ENCODE peak calls at places on chromosomes 2 and 18, in six cellular contexts. J is IMR-90, G is mesenchymal stem cell, N is neuronal stem cell, H is trophoblast cell, I is H1. S is an unnamed sample.

GRCh38 chr2:112162956-112163355 is 24.8 kb downstream of the FBLN7 start:
- DNase-seq in H (no peak), J (no peak), G (no peak), I (no peak), N (no peak), S (peak)

GRCh38 chr2:45729753-45730512 is 78.5 kb downstream of the PRKCE start:
- DNase-seq in I (no peak), N (no peak), H (peak), J (no peak), G (no peak), S (no peak)

GRCh38 chr18:24922491-24922890 is 429.5 kb downstream of the ZNF521 start:
- DNase-seq in N (no peak), I (no peak), G (no peak), J (no peak), H (no peak), S (no peak)

GRCh38 chr2:12890481-12890980 is 173.8 kb downstream of the TRIB2 start:
- DNase-seq in J (no peak), N (no peak), H (no peak), I (no peak), G (no peak), S (no peak)

GRCh38 chr2:156903335-156903734 is 354.2 kb upstream of the GALNT5 start:
- DNase-seq in I (no peak), H (no peak), J (peak), G (no peak), N (no peak), S (no peak)

GRCh38 chr2:38528008-38528442 is 74.7 kb downstream of the HNRNPLL start:
- DNase-seq in H (peak), I (peak), N (no peak), G (peak), J (peak), S (peak)

GRCh38 chr18:41751161-41751560 is 203.9 kb upstream of the PIK3C3 start:
- DNase-seq in J (no peak), G (no peak), H (no peak), N (no peak), I (no peak), S (no peak)

GRCh38 chr2:37843554-37843953 is 81.5 kb upstream of the RMDN2 start:
- DNase-seq in I (no peak), N (no peak), G (peak), H (no peak), J (peak), S (no peak)

GRCh38 chr18:23453657-23454011 is 547 bp downstream of the RIOK3 start:
- DNase-seq in N (no peak), G (peak), I (no peak), H (no peak), J (peak), S (no peak)

GRCh38 chr18:48459016-48459415 is 49.8 kb upstream of the ZBTB7C start:
- DNase-seq in G (no peak), I (no peak), H (no peak), N (no peak), J (no peak), S (no peak)

GRCh38 chr18:75183524-75183923 is 25.4 kb downstream of the PTGR3 start:
- DNase-seq in H (peak), G (no peak), N (no peak), J (peak), I (no peak), S (no peak)

GRCh38 chr2:239326831-239327535 is 73.8 kb downstream of the HDAC4 start:
- DNase-seq in J (peak), I (peak), N (no peak), G (peak), H (no peak), S (peak)

GRCh38 chr18:27118964-27119363 is 66.1 kb downstream of the CHST9 start:
- DNase-seq in H (no peak), J (no peak), G (no peak), I (no peak), N (no peak), S (no peak)

GRCh38 chr2:177212106-177212894 is at the start of gene HNRNPA3:
- DNase-seq in N (peak), J (peak), I (peak), H (peak), G (peak), S (peak)
- H3K23ac ChIP-seq in N (peak), J (peak), I (no peak), H (no peak), G (no peak), S (no peak)

DNA sequence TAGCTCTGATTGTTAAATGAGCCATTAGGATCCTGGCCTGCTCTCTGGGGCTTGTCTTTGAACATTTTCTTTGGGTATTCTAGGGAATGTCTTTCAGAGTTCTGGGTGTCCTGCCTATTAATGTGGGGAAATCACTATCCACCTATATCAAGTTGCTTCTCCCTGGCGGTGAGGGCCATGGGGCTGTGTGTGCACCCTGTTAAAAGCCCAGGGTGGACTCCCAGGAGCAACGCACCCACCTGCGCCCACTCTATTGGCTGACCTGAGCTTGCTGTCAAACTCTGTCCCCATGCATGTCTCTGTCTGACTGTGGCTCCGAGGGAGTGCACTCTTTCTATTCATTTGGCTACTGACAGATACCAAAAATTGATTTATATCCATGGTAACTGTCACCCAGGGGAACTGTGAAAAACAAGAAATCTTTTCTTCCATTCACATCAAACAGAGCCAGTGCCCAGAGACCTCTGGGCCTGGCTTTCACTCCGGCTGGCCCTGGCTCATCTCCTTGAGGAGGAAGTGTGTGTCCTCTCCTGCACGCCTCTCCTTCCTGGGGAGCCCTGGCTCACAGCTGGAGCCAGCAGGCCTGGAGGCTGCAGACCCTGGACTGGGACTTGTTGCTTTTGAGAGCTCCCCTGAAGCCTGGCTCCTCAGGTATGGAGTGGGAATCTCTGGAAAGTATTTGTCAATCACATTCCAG is 10.5 kb upstream of the TOGARAM2 start:
- DNase-seq in H (no peak), N (no peak), I (no peak), G (no peak), J (no peak), S (no peak)
- H4K91ac ChIP-seq in H (no peak), N (no peak), I (no peak), G (no peak), J (no peak), S (no peak)

DNA sequence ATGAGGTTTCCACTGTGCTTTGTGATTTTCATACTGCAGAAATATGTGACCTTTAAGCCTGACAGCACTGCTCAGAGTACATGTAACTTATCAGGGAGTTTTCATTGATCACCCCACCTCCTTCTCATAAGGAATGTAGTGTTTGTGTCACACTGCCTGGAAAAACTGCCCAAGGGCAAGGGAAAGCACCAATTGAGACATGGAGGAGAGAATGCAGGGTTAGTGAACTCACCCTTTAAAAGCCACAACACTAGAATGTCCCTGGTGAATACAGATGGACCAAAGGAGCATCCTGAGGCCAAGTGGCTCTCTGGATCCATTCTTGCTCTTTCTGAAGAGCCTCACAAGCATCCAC is 147.2 kb upstream of the SPATS2L start:
- DNase-seq in G (peak), H (no peak), N (no peak), I (no peak), J (peak), S (no peak)
- H3K23ac ChIP-seq in G (no peak), H (no peak), N (no peak), I (no peak), J (no peak), S (no peak)

DNA sequence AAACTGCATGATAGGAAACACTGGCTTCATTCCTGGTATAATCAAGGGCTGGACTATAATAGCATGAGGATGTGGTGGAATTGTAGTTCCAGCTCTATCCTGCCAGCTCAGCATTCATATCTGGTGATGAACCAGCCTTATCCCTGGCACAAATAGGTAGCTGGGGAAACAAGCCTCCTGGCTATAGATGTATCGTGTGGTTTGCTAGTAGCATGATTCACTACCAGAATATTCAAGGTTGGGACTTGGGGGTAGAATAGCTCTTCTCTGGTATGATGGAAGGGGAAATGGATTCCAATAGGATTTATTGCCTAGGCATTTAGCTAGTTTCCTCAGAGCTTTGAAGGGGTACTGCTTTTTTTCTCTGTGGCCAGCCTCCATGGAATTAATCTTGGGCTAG is 532.8 kb downstream of the FBXO15 start:
- DNase-seq in J (peak), N (no peak), I (no peak), G (peak), H (no peak), S (no peak)
- H4K91ac ChIP-seq in J (peak), N (no peak), I (no peak), G (no peak), H (no peak), S (no peak)

GRCh38 chr2:27211241-27211942 is 449 bp upstream of the ATRAID start:
- DNase-seq in H (peak), G (peak), J (no peak), I (no peak), N (no peak), S (no peak)
- H3K23ac ChIP-seq in H (no peak), G (no peak), J (peak), I (no peak), N (no peak), S (no peak)

GRCh38 chr2:1894578-1894977 is 150.3 kb upstream of the PXDN start:
- DNase-seq in I (no peak), H (no peak), N (no peak), J (no peak), G (no peak), S (no peak)

GRCh38 chr2:1892529-1893250 is 148.4 kb upstream of the PXDN start:
- DNase-seq in N (no peak), I (no peak), H (no peak), G (no peak), J (no peak), S (no peak)

GRCh38 chr2:1893856-1894255 is 149.5 kb upstream of the PXDN start:
- DNase-seq in I (no peak), J (no peak), G (no peak), H (no peak), N (no peak), S (no peak)

GRCh38 chr2:1891147-1891546 is 146.8 kb upstream of the PXDN start:
- DNase-seq in N (no peak), I (no peak), G (no peak), J (no peak), H (no peak), S (no peak)

DNA sequence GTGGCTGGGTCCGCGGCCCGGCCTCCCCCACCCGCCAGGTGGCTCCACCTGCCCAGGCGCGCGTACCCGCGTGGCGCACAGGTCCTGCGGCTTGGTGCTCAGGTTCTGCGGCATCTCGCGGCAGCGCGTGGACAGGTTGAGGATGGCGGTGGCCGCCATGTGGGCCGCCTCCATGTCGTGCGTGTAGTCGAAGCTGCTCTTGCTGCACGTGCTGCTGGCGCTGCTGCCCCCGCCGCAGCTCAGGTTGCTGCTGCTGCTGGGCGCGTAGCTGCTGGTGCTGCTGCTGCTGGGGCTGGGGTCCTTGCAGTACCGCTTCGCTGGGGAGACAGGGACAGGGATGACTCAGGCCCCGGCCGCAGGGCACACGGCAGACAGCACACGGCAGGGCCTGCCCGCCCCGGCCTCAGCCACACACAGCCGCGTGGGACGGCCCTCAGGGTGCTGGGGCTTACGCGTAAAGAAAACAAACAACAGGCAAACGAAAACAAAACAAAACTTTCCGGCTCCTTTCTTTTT is 147.7 kb upstream of the PXDN start:
- DNase-seq in J (no peak), G (no peak), I (no peak), H (no peak), N (no peak), S (peak)
- H4K91ac ChIP-seq in J (no peak), G (no peak), I (no peak), H (no peak), N (no peak), S (no peak)

GRCh38 chr2:216081012-216081411 is 597 bp downstream of the PECR start:
- DNase-seq in I (no peak), G (no peak), N (no peak), H (no peak), J (no peak), S (no peak)
- H3K23ac ChIP-seq in I (no peak), G (no peak), N (no peak), H (no peak), J (peak), S (no peak)

S was measured in H9.